ENCODE peak calls at places on chromosomes 13 and 19, in four cellular contexts. One of them, this sample, is unnamed.

GRCh38 chr19:5086725-5087439 is 118.0 kb downstream of the KDM4B start:
- DNase-seq in K562: no peak
- DNase-seq in GM12878: no peak
- DNase-seq in HepG2: no peak
- DNase-seq in this sample: peak; percentile 30

GRCh38 chr13:45626731-45627374 is 11.3 kb upstream of the ERICH6B start:
- DNase-seq in GM12878: no peak
- DNase-seq in K562: no peak
- DNase-seq in HepG2: no peak
- DNase-seq in this sample: no peak

GRCh38 chr13:29733069-29733700 is 117.2 kb downstream of the UBL3 start:
- DNase-seq in HepG2: no peak
- DNase-seq in GM12878: no peak
- DNase-seq in K562: no peak
- DNase-seq in this sample: no peak

GRCh38 chr19:3375221-3376088 is 9.1 kb downstream of the NFIC start:
- DNase-seq in GM12878: no peak
- DNase-seq in HepG2: no peak
- DNase-seq in K562: peak; percentile 73
- DNase-seq in this sample: no peak

GRCh38 chr13:30679483-30680330 is 55.6 kb upstream of the ALOX5AP start:
- DNase-seq in HepG2: peak; percentile 20
- DNase-seq in K562: no peak
- DNase-seq in GM12878: no peak
- DNase-seq in this sample: peak; percentile 19

GRCh38 chr13:34243396-34243795 is 425.4 kb downstream of the RFC3 start:
- DNase-seq in HepG2: no peak
- DNase-seq in GM12878: no peak
- DNase-seq in K562: no peak
- DNase-seq in this sample: no peak

GRCh38 chr19:16148443-16149045 is 5.1 kb downstream of the HSH2D start:
- DNase-seq in K562: no peak
- DNase-seq in HepG2: no peak
- DNase-seq in GM12878: no peak
- DNase-seq in this sample: no peak

GRCh38 chr13:111384441-111385181 is 64.2 kb downstream of the TEX29 start:
- DNase-seq in K562: no peak
- DNase-seq in HepG2: no peak
- DNase-seq in GM12878: no peak
- DNase-seq in this sample: no peak

GRCh38 chr13:43831088-43831487 is 44.3 kb upstream of the ENOX1 start:
- DNase-seq in K562: no peak
- DNase-seq in GM12878: no peak
- DNase-seq in HepG2: no peak
- DNase-seq in this sample: no peak

GRCh38 chr13:106499905-106500304 is 35.6 kb downstream of the EFNB2 start:
- DNase-seq in GM12878: peak; percentile 15
- DNase-seq in K562: no peak
- DNase-seq in HepG2: no peak
- DNase-seq in this sample: no peak

GRCh38 chr13:106349080-106349841 is 186.2 kb downstream of the EFNB2 start:
- DNase-seq in HepG2: no peak
- DNase-seq in GM12878: no peak
- DNase-seq in K562: no peak
- DNase-seq in this sample: no peak

GRCh38 chr19:18683109-18683954 is at the start of gene CRTC1:
- DNase-seq in K562: peak; percentile 100
- DNase-seq in HepG2: peak; percentile 66
- DNase-seq in GM12878: peak; percentile 39
- DNase-seq in this sample: peak; percentile 80

GRCh38 chr13:113951246-113951999 is 22.5 kb downstream of the C13orf46 start:
- DNase-seq in GM12878: no peak
- DNase-seq in HepG2: peak; percentile 23
- DNase-seq in K562: peak; percentile 84
- DNase-seq in this sample: peak; percentile 61

GRCh38 chr19:17075035-17075859 is at the start of the genes HAUS8 and MYO9B:
- DNase-seq in HepG2: peak; percentile 96
- DNase-seq in GM12878: peak; percentile 95
- DNase-seq in K562: peak; percentile 96
- DNase-seq in this sample: peak; percentile 99

GRCh38 chr13:28741080-28741479 is 22.3 kb upstream of the SLC46A3 start:
- DNase-seq in GM12878: no peak
- DNase-seq in K562: no peak
- DNase-seq in HepG2: no peak
- DNase-seq in this sample: no peak

GRCh38 chr13:52156724-52157251 is 2.6 kb downstream of the NEK3 start:
- DNase-seq in K562: no peak
- DNase-seq in GM12878: no peak
- DNase-seq in HepG2: no peak
- DNase-seq in this sample: no peak

GRCh38 chr19:13748169-13748884 is 16.0 kb upstream of the MRI1 start:
- DNase-seq in GM12878: no peak
- DNase-seq in HepG2: no peak
- DNase-seq in K562: no peak
- DNase-seq in this sample: peak; percentile 18

GRCh38 chr13:43684947-43685725 is 101.6 kb downstream of the ENOX1 start:
- DNase-seq in HepG2: no peak
- DNase-seq in K562: no peak
- DNase-seq in GM12878: no peak
- DNase-seq in this sample: no peak

GRCh38 chr19:9847087-9847671 is 12.1 kb downstream of the PIN1 start:
- DNase-seq in GM12878: no peak
- DNase-seq in K562: peak; percentile 80
- DNase-seq in HepG2: peak; percentile 23
- DNase-seq in this sample: peak; percentile 66

GRCh38 chr13:95498886-95499285 is 53.6 kb upstream of the CLDN10 start:
- DNase-seq in K562: no peak
- DNase-seq in HepG2: no peak
- DNase-seq in GM12878: no peak
- DNase-seq in this sample: no peak

GRCh38 chr19:1274852-1275259 is 474 bp upstream of the FAM174C start:
- DNase-seq in HepG2: no peak
- DNase-seq in GM12878: no peak
- DNase-seq in K562: peak; percentile 48
- DNase-seq in this sample: no peak

DNA sequence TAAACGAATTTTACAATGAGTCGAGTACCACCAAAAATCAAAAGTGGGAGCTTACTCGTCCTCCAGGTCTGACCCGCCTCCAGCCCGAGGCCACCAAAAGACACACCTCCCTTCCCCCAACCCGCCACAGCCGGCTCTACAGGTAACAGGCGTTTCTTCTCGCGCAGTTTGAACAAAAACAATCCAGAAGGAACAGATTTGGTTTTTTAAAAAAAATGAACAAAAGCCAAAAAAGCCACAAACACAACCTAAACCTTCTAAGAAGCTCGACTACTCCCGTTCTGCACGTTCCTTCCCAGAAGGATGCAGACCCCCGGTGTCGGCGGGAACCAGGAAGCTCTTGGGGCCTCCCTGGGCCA is 667 bp downstream of the ZDHHC20 start:
- DNase-seq in HepG2: no peak
- DNase-seq in K562: peak; percentile 22
- DNase-seq in GM12878: no peak
- DNase-seq in this sample: peak; percentile 33
- TF ChIP-seq MYC in HepG2: no peak
- TF ChIP-seq MYC in K562: no peak
- TF ChIP-seq MYC in GM12878: no peak
- TF ChIP-seq MYC in this sample: no peak

GRCh38 chr13:51130348-51130747 is 19.3 kb upstream of the C13orf42 start:
- DNase-seq in HepG2: no peak
- DNase-seq in K562: no peak
- DNase-seq in GM12878: no peak
- DNase-seq in this sample: no peak

GRCh38 chr13:51122868-51123267 is 11.8 kb upstream of the C13orf42 start:
- DNase-seq in GM12878: peak; percentile 9
- DNase-seq in K562: no peak
- DNase-seq in HepG2: peak; percentile 91
- DNase-seq in this sample: no peak

DNA sequence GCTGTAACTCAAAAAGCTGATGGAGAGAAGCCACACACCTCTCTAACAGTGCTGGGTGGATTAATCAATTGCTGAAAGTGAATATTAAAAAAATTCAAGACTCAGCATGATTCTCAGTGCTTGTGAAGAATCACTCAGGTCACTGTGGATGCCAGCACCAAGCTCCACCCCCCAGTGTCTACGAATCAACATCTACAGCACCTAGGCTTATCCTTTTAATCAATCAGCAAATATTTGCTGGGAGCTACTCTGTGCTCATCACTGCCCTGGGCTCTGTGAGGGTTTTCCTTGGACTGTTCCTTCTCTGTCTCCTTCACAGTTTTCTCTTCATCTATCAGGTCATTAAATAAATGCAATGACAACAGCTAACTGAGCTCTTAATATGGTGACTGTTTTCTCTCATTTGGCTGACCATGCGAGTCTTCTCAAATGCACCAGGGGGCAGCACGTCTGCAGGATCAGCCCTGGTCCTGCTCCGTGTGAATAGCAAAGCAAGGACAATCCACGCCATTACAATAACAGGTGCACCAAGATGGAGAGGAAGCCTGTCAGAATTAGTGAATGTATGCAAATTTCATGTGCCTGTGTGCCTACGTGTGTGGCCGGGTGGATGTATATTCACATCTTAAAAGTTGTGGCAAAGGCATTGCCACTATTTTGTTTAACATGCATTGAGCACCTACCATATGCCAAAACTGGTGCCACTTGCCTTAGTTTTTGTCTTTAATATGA is 14.6 kb upstream of the C13orf42 start:
- DNase-seq in GM12878: peak; percentile 16
- DNase-seq in HepG2: peak; percentile 63
- DNase-seq in K562: peak; percentile 25
- DNase-seq in this sample: peak; percentile 69
- TF ChIP-seq POLR2AphosphoS2 in GM12878: no peak
- TF ChIP-seq POLR2AphosphoS2 in HepG2: no peak
- TF ChIP-seq POLR2AphosphoS2 in K562: no peak
- TF ChIP-seq POLR2AphosphoS2 in this sample: no peak

GRCh38 chr13:40588101-40588500 is 78.3 kb downstream of the FOXO1 start:
- DNase-seq in K562: no peak
- DNase-seq in HepG2: no peak
- DNase-seq in GM12878: no peak
- DNase-seq in this sample: no peak

GRCh38 chr13:40590112-40590862 is 76.2 kb downstream of the FOXO1 start:
- DNase-seq in GM12878: no peak
- DNase-seq in HepG2: no peak
- DNase-seq in K562: no peak
- DNase-seq in this sample: no peak

GRCh38 chr13:40591091-40591490 is 75.3 kb downstream of the FOXO1 start:
- DNase-seq in GM12878: no peak
- DNase-seq in HepG2: no peak
- DNase-seq in K562: no peak
- DNase-seq in this sample: no peak

GRCh38 chr13:40592035-40592434 is 74.4 kb downstream of the FOXO1 start:
- DNase-seq in HepG2: no peak
- DNase-seq in GM12878: no peak
- DNase-seq in K562: no peak
- DNase-seq in this sample: no peak

GRCh38 chr13:40589285-40590109 is 76.9 kb downstream of the FOXO1 start:
- DNase-seq in GM12878: peak; percentile 88
- DNase-seq in HepG2: peak; percentile 56
- DNase-seq in K562: no peak
- DNase-seq in this sample: no peak
- TF ChIP-seq MYC in GM12878: no peak
- TF ChIP-seq MYC in HepG2: no peak
- TF ChIP-seq MYC in K562: no peak
- TF ChIP-seq MYC in this sample: no peak

GRCh38 chr13:37414667-37415066 is 183.9 kb downstream of the POSTN start:
- DNase-seq in K562: no peak
- DNase-seq in GM12878: no peak
- DNase-seq in HepG2: no peak
- DNase-seq in this sample: no peak

GRCh38 chr13:37413161-37413560 is 185.4 kb downstream of the POSTN start:
- DNase-seq in GM12878: no peak
- DNase-seq in K562: no peak
- DNase-seq in HepG2: no peak
- DNase-seq in this sample: no peak

GRCh38 chr13:37409756-37410155 is 188.8 kb downstream of the POSTN start:
- DNase-seq in GM12878: no peak
- DNase-seq in HepG2: no peak
- DNase-seq in K562: no peak
- DNase-seq in this sample: no peak

GRCh38 chr13:37417042-37417441 is 181.5 kb downstream of the POSTN start:
- DNase-seq in GM12878: no peak
- DNase-seq in HepG2: no peak
- DNase-seq in K562: no peak
- DNase-seq in this sample: no peak

DNA sequence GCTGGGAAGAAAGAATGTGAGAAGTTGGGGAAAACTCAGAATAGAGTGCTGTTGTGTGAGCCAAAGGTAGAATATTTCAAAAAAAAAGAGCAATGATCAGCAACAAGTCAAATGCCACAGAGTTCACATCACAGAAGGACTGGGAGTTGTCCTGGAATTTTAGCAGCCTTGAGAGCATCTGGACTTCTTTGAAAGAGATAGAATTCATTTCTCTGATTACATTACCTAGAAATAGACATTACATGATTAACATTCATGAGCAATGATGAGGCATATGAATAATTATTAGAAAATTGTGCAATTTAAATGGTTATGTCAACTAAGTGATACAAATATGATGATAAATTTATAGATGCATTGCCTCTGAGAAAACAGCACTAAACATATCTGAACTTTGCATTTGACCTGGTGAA is 186.3 kb downstream of the POSTN start:
- DNase-seq in K562: no peak
- DNase-seq in HepG2: no peak
- DNase-seq in GM12878: no peak
- DNase-seq in this sample: no peak
- TF ChIP-seq POLR2AphosphoS2 in K562: no peak
- TF ChIP-seq POLR2AphosphoS2 in HepG2: no peak
- TF ChIP-seq POLR2AphosphoS2 in GM12878: no peak
- TF ChIP-seq POLR2AphosphoS2 in this sample: no peak

DNA sequence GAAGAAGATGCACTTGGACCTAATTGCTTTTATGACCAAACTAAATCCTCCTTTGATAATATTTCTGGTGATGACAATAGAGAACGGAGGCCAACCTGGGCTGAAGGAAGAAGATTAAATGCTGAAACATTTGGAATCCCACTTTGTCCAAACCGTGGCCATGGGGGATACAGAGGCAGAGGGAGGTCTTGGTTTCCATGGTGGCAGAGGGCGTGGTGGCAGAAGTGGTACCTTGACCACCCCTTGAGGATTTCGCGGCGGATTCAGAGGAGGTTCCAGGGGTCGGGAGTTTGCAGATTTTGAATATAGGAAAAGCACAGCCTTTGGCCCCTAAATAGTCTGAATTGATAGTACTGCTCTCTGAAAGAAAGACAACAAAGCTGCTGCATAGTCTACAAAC is 7.2 kb upstream of the LILRB3 start:
- DNase-seq in K562: no peak
- DNase-seq in HepG2: no peak
- DNase-seq in GM12878: no peak
- DNase-seq in this sample: no peak
- TF ChIP-seq MYC in K562: no peak
- TF ChIP-seq MYC in HepG2: no peak
- TF ChIP-seq MYC in GM12878: no peak
- TF ChIP-seq MYC in this sample: no peak

This sample was measured in A549.